ENCODE peak calls at places on chromosomes 1 and 21, in five cellular contexts. K is germinal center, C is NCI-H446 treated with DMSO at 0.1 percent for 48 hours, H is AG09319, W is NCI-H226. N is an unnamed sample.

GRCh38 chr1:167573035-167573434 is 19.5 kb upstream of the CREG1 start:
- DNase-seq in K (no peak), C (no peak), H (no peak), W (no peak), N (no peak)

GRCh38 chr1:9886063-9886742 is 23.9 kb downstream of the CTNNBIP1 start:
- DNase-seq in K (no peak), C (no peak), H (no peak), W (no peak), N (no peak)

GRCh38 chr1:113890816-113891215 is 3.4 kb upstream of the BCL2L15 start:
- DNase-seq in K (no peak), C (no peak), H (no peak), W (no peak), N (no peak)

GRCh38 chr1:244353572-244354091 is 98.1 kb downstream of the ADSS2 start:
- DNase-seq in K (no peak), C (no peak), H (peak), W (peak), N (peak)

GRCh38 chr1:181514298-181515290 is 31.3 kb downstream of the CACNA1E start:
- DNase-seq in K (no peak), C (no peak), H (no peak), W (no peak), N (no peak)

GRCh38 chr1:198937231-198938031 is 298.6 kb downstream of the PTPRC start:
- DNase-seq in K (peak), C (peak), H (peak), W (peak), N (peak)

GRCh38 chr1:53319296-53320101 is 8.4 kb downstream of the LRP8 start:
- DNase-seq in K (no peak), C (peak), H (no peak), W (no peak), N (peak)

GRCh38 chr1:207191061-207191460 is 87.0 kb downstream of the C4BPA start:
- DNase-seq in K (no peak), C (no peak), H (no peak), W (no peak), N (no peak)

GRCh38 chr1:164713446-164714204 is 154.6 kb downstream of the PBX1 start:
- DNase-seq in K (no peak), C (no peak), H (no peak), W (no peak), N (no peak)

GRCh38 chr1:87024936-87025537 is 110.6 kb downstream of the HS2ST1 start:
- DNase-seq in K (peak), C (peak), H (peak), W (peak), N (peak)

GRCh38 chr1:208207388-208208131 is 36.6 kb downstream of the PLXNA2 start:
- DNase-seq in K (no peak), C (no peak), H (no peak), W (peak), N (peak)

GRCh38 chr1:198774418-198774817 is 135.6 kb downstream of the PTPRC start:
- DNase-seq in K (no peak), C (no peak), H (no peak), W (no peak), N (no peak)

GRCh38 chr1:206041640-206042039 is 11.3 kb upstream of the RHEX start:
- DNase-seq in K (peak), C (no peak), H (no peak), W (no peak), N (no peak)

GRCh38 chr1:53281180-53281579 is 42.9 kb upstream of the MAGOH start:
- DNase-seq in K (no peak), C (no peak), H (no peak), W (no peak), N (no peak)

GRCh38 chr1:26049531-26050254 is 3.8 kb upstream of the SLC30A2 start:
- DNase-seq in K (no peak), C (no peak), H (no peak), W (no peak), N (no peak)

GRCh38 chr1:154323493-154323892 is 1.8 kb upstream of the ATP8B2 start:
- DNase-seq in K (no peak), C (no peak), H (no peak), W (no peak), N (no peak)

GRCh38 chr1:214386333-214386732 is 105.4 kb downstream of the SMYD2 start:
- DNase-seq in K (no peak), C (no peak), H (no peak), W (no peak), N (no peak)

GRCh38 chr1:158117854-158118691 is 62.6 kb upstream of the CD1D start:
- DNase-seq in K (peak), C (no peak), H (no peak), W (no peak), N (peak)

GRCh38 chr1:14366361-14367018 is 232.0 kb upstream of the KAZN start:
- DNase-seq in K (no peak), C (peak), H (no peak), W (no peak), N (peak)

GRCh38 chr1:203797948-203798347 is 2.5 kb downstream of the ZBED6 start:
- DNase-seq in K (no peak), C (peak), H (no peak), W (peak), N (peak)

GRCh38 chr1:61226791-61227567 is 144.6 kb downstream of the NFIA start:
- DNase-seq in K (no peak), C (peak), H (no peak), W (no peak), N (no peak)

GRCh38 chr1:41773144-41773571 is 145.6 kb downstream of the HIVEP3 start:
- DNase-seq in K (no peak), C (no peak), H (peak), W (peak), N (no peak)

GRCh38 chr1:59289570-59289969 is 7.3 kb upstream of the FGGY start:
- DNase-seq in K (no peak), C (no peak), H (no peak), W (no peak), N (no peak)

GRCh38 chr21:46069719-46070279 is 28.1 kb upstream of the COL6A2 start:
- DNase-seq in K (no peak), C (no peak), H (no peak), W (no peak), N (no peak)

GRCh38 chr1:216422821-216423529 is at the start of gene USH2A:
- DNase-seq in K (no peak), C (no peak), H (no peak), W (no peak), N (no peak)

GRCh38 chr1:59994302-59995198 is 68.0 kb upstream of the CYP2J2 start:
- DNase-seq in K (no peak), C (no peak), H (no peak), W (peak), N (peak)

GRCh38 chr1:115679141-115679611 is 37.4 kb downstream of the VANGL1 start:
- DNase-seq in K (no peak), C (peak), H (peak), W (peak), N (peak)

GRCh38 chr1:54781023-54781723 is 16.9 kb upstream of the PARS2 start:
- DNase-seq in K (no peak), C (no peak), H (no peak), W (no peak), N (no peak)

GRCh38 chr1:200634449-200635122 is 14.0 kb upstream of the KIF14 start:
- DNase-seq in K (no peak), C (no peak), H (no peak), W (no peak), N (no peak)

GRCh38 chr1:16126738-16127515 is 28.9 kb downstream of the EPHA2 start:
- DNase-seq in K (no peak), C (no peak), H (no peak), W (no peak), N (no peak)

GRCh38 chr1:19734472-19734999 is 65.2 kb downstream of the TMCO4 start:
- DNase-seq in K (no peak), C (no peak), H (no peak), W (peak), N (peak)

GRCh38 chr1:8955367-8955766 is 9.7 kb downstream of the CA6 start:
- DNase-seq in K (no peak), C (no peak), H (no peak), W (no peak), N (no peak)

GRCh38 chr1:64733576-64734288 is 11.1 kb upstream of the RAVER2 start:
- DNase-seq in K (no peak), C (no peak), H (no peak), W (no peak), N (no peak)

GRCh38 chr1:147647796-147648633 is 22.3 kb downstream of the ACP6 start:
- DNase-seq in K (no peak), C (no peak), H (no peak), W (no peak), N (no peak)

GRCh38 chr1:20921285-20921684 is 134.2 kb upstream of the HP1BP3 start:
- DNase-seq in K (no peak), C (no peak), H (no peak), W (no peak), N (peak)